ENCODE peak calls at places on chromosomes 16 and 17, in ten cellular contexts. One of them, this sample, is unnamed.

GRCh38 chr16:68272501-68273209 is 8.3 kb downstream of the SLC7A6 start:
- DNase-seq in Peyer's patch: no peak
- DNase-seq in stimulated activated CD4-positive, alpha-beta T cell treated with anti-CD3 and anti-CD28 coated beads, Interleukin-15, amount 100 ng/mL, for 24 hours: peak; percentile 39
- DNase-seq in heart right ventricle: no peak
- DNase-seq in RPMI8226: peak; percentile 92
- DNase-seq in IMR-90: no peak
- DNase-seq in SJCRH30: no peak
- DNase-seq in activated CD4-positive, alpha-beta T cell treated with anti-CD3 and anti-CD28 coated beads, Interleukin-2, amount 50 U/mL, for 48 hours: no peak
- DNase-seq in stimulated activated CD8-positive, alpha-beta memory T cell treated with anti-CD3 and anti-CD28 coated beads, Interleukin-15, amount 100 ng/mL, for 48 hours: no peak
- DNase-seq in NCI-H1048: no peak
- DNase-seq in this sample: no peak

GRCh38 chr17:64947146-64947545 is 27.9 kb upstream of the LRRC37A3 start:
- DNase-seq in Peyer's patch: no peak
- DNase-seq in stimulated activated CD4-positive, alpha-beta T cell treated with anti-CD3 and anti-CD28 coated beads, Interleukin-15, amount 100 ng/mL, for 24 hours: no peak
- DNase-seq in heart right ventricle: no peak
- DNase-seq in RPMI8226: no peak
- DNase-seq in IMR-90: peak; percentile 11
- DNase-seq in SJCRH30: no peak
- DNase-seq in activated CD4-positive, alpha-beta T cell treated with anti-CD3 and anti-CD28 coated beads, Interleukin-2, amount 50 U/mL, for 48 hours: no peak
- DNase-seq in stimulated activated CD8-positive, alpha-beta memory T cell treated with anti-CD3 and anti-CD28 coated beads, Interleukin-15, amount 100 ng/mL, for 48 hours: no peak
- DNase-seq in NCI-H1048: no peak
- DNase-seq in this sample: no peak

GRCh38 chr17:7611635-7612293 is 2.9 kb downstream of the FXR2 start:
- DNase-seq in Peyer's patch: no peak
- DNase-seq in stimulated activated CD4-positive, alpha-beta T cell treated with anti-CD3 and anti-CD28 coated beads, Interleukin-15, amount 100 ng/mL, for 24 hours: no peak
- DNase-seq in heart right ventricle: no peak
- DNase-seq in RPMI8226: no peak
- DNase-seq in IMR-90: no peak
- DNase-seq in SJCRH30: no peak
- DNase-seq in activated CD4-positive, alpha-beta T cell treated with anti-CD3 and anti-CD28 coated beads, Interleukin-2, amount 50 U/mL, for 48 hours: no peak
- DNase-seq in stimulated activated CD8-positive, alpha-beta memory T cell treated with anti-CD3 and anti-CD28 coated beads, Interleukin-15, amount 100 ng/mL, for 48 hours: no peak
- DNase-seq in NCI-H1048: no peak
- DNase-seq in this sample: no peak

GRCh38 chr17:18301081-18301480 is 13.7 kb downstream of the TOP3A start:
- DNase-seq in Peyer's patch: no peak
- DNase-seq in stimulated activated CD4-positive, alpha-beta T cell treated with anti-CD3 and anti-CD28 coated beads, Interleukin-15, amount 100 ng/mL, for 24 hours: no peak
- DNase-seq in heart right ventricle: no peak
- DNase-seq in RPMI8226: no peak
- DNase-seq in IMR-90: no peak
- DNase-seq in SJCRH30: no peak
- DNase-seq in activated CD4-positive, alpha-beta T cell treated with anti-CD3 and anti-CD28 coated beads, Interleukin-2, amount 50 U/mL, for 48 hours: no peak
- DNase-seq in stimulated activated CD8-positive, alpha-beta memory T cell treated with anti-CD3 and anti-CD28 coated beads, Interleukin-15, amount 100 ng/mL, for 48 hours: no peak
- DNase-seq in NCI-H1048: no peak
- DNase-seq in this sample: no peak

GRCh38 chr17:9499041-9499440 is 76.6 kb downstream of the STX8 start:
- DNase-seq in Peyer's patch: no peak
- DNase-seq in stimulated activated CD4-positive, alpha-beta T cell treated with anti-CD3 and anti-CD28 coated beads, Interleukin-15, amount 100 ng/mL, for 24 hours: no peak
- DNase-seq in heart right ventricle: no peak
- DNase-seq in RPMI8226: no peak
- DNase-seq in IMR-90: no peak
- DNase-seq in SJCRH30: no peak
- DNase-seq in activated CD4-positive, alpha-beta T cell treated with anti-CD3 and anti-CD28 coated beads, Interleukin-2, amount 50 U/mL, for 48 hours: no peak
- DNase-seq in stimulated activated CD8-positive, alpha-beta memory T cell treated with anti-CD3 and anti-CD28 coated beads, Interleukin-15, amount 100 ng/mL, for 48 hours: no peak
- DNase-seq in NCI-H1048: no peak
- DNase-seq in this sample: no peak

GRCh38 chr17:19996502-19996901 is 12.7 kb upstream of the SPECC1 start:
- DNase-seq in Peyer's patch: no peak
- DNase-seq in stimulated activated CD4-positive, alpha-beta T cell treated with anti-CD3 and anti-CD28 coated beads, Interleukin-15, amount 100 ng/mL, for 24 hours: no peak
- DNase-seq in heart right ventricle: no peak
- DNase-seq in RPMI8226: no peak
- DNase-seq in IMR-90: no peak
- DNase-seq in SJCRH30: peak; percentile 94
- DNase-seq in activated CD4-positive, alpha-beta T cell treated with anti-CD3 and anti-CD28 coated beads, Interleukin-2, amount 50 U/mL, for 48 hours: no peak
- DNase-seq in stimulated activated CD8-positive, alpha-beta memory T cell treated with anti-CD3 and anti-CD28 coated beads, Interleukin-15, amount 100 ng/mL, for 48 hours: no peak
- DNase-seq in NCI-H1048: no peak
- DNase-seq in this sample: no peak

GRCh38 chr16:50282010-50282538 is 15.7 kb downstream of the ADCY7 start:
- DNase-seq in Peyer's patch: no peak
- DNase-seq in stimulated activated CD4-positive, alpha-beta T cell treated with anti-CD3 and anti-CD28 coated beads, Interleukin-15, amount 100 ng/mL, for 24 hours: peak; percentile 57
- DNase-seq in heart right ventricle: peak; percentile 61
- DNase-seq in RPMI8226: peak; percentile 98
- DNase-seq in IMR-90: no peak
- DNase-seq in SJCRH30: no peak
- DNase-seq in activated CD4-positive, alpha-beta T cell treated with anti-CD3 and anti-CD28 coated beads, Interleukin-2, amount 50 U/mL, for 48 hours: peak; percentile 62
- DNase-seq in stimulated activated CD8-positive, alpha-beta memory T cell treated with anti-CD3 and anti-CD28 coated beads, Interleukin-15, amount 100 ng/mL, for 48 hours: peak; percentile 60
- DNase-seq in NCI-H1048: no peak
- DNase-seq in this sample: no peak

GRCh38 chr16:58501242-58502131 is 1.5 kb downstream of the NDRG4 start:
- DNase-seq in Peyer's patch: peak; percentile 59
- DNase-seq in stimulated activated CD4-positive, alpha-beta T cell treated with anti-CD3 and anti-CD28 coated beads, Interleukin-15, amount 100 ng/mL, for 24 hours: peak; percentile 68
- DNase-seq in heart right ventricle: no peak
- DNase-seq in RPMI8226: peak; percentile 62
- DNase-seq in IMR-90: no peak
- DNase-seq in SJCRH30: peak; percentile 42
- DNase-seq in activated CD4-positive, alpha-beta T cell treated with anti-CD3 and anti-CD28 coated beads, Interleukin-2, amount 50 U/mL, for 48 hours: peak; percentile 59
- DNase-seq in stimulated activated CD8-positive, alpha-beta memory T cell treated with anti-CD3 and anti-CD28 coated beads, Interleukin-15, amount 100 ng/mL, for 48 hours: no peak
- DNase-seq in NCI-H1048: no peak
- DNase-seq in this sample: peak; percentile 71

GRCh38 chr16:82882982-82883863 is 256.5 kb downstream of the CDH13 start:
- DNase-seq in Peyer's patch: no peak
- DNase-seq in stimulated activated CD4-positive, alpha-beta T cell treated with anti-CD3 and anti-CD28 coated beads, Interleukin-15, amount 100 ng/mL, for 24 hours: no peak
- DNase-seq in heart right ventricle: no peak
- DNase-seq in RPMI8226: no peak
- DNase-seq in IMR-90: no peak
- DNase-seq in SJCRH30: peak; percentile 29
- DNase-seq in activated CD4-positive, alpha-beta T cell treated with anti-CD3 and anti-CD28 coated beads, Interleukin-2, amount 50 U/mL, for 48 hours: no peak
- DNase-seq in stimulated activated CD8-positive, alpha-beta memory T cell treated with anti-CD3 and anti-CD28 coated beads, Interleukin-15, amount 100 ng/mL, for 48 hours: no peak
- DNase-seq in NCI-H1048: no peak
- DNase-seq in this sample: no peak

GRCh38 chr17:859461-860195 is 77.5 kb downstream of the MRM3 start:
- DNase-seq in Peyer's patch: no peak
- DNase-seq in stimulated activated CD4-positive, alpha-beta T cell treated with anti-CD3 and anti-CD28 coated beads, Interleukin-15, amount 100 ng/mL, for 24 hours: no peak
- DNase-seq in heart right ventricle: peak; percentile 65
- DNase-seq in RPMI8226: no peak
- DNase-seq in IMR-90: peak; percentile 60
- DNase-seq in SJCRH30: peak; percentile 83
- DNase-seq in activated CD4-positive, alpha-beta T cell treated with anti-CD3 and anti-CD28 coated beads, Interleukin-2, amount 50 U/mL, for 48 hours: no peak
- DNase-seq in stimulated activated CD8-positive, alpha-beta memory T cell treated with anti-CD3 and anti-CD28 coated beads, Interleukin-15, amount 100 ng/mL, for 48 hours: no peak
- DNase-seq in NCI-H1048: no peak
- DNase-seq in this sample: no peak

GRCh38 chr16:35750157-35750689 is 2290.8 kb downstream of the TP53TG3F start:
- DNase-seq in Peyer's patch: no peak
- DNase-seq in stimulated activated CD4-positive, alpha-beta T cell treated with anti-CD3 and anti-CD28 coated beads, Interleukin-15, amount 100 ng/mL, for 24 hours: no peak
- DNase-seq in heart right ventricle: no peak
- DNase-seq in RPMI8226: no peak
- DNase-seq in IMR-90: no peak
- DNase-seq in SJCRH30: no peak
- DNase-seq in activated CD4-positive, alpha-beta T cell treated with anti-CD3 and anti-CD28 coated beads, Interleukin-2, amount 50 U/mL, for 48 hours: no peak
- DNase-seq in stimulated activated CD8-positive, alpha-beta memory T cell treated with anti-CD3 and anti-CD28 coated beads, Interleukin-15, amount 100 ng/mL, for 48 hours: no peak
- DNase-seq in NCI-H1048: no peak
- DNase-seq in this sample: no peak

GRCh38 chr17:48544356-48545021 is 420 bp downstream of the HOXB2 start:
- DNase-seq in Peyer's patch: peak; percentile 72
- DNase-seq in stimulated activated CD4-positive, alpha-beta T cell treated with anti-CD3 and anti-CD28 coated beads, Interleukin-15, amount 100 ng/mL, for 24 hours: peak; percentile 61
- DNase-seq in heart right ventricle: peak; percentile 71
- DNase-seq in RPMI8226: no peak
- DNase-seq in IMR-90: peak; percentile 93
- DNase-seq in SJCRH30: peak; percentile 66
- DNase-seq in activated CD4-positive, alpha-beta T cell treated with anti-CD3 and anti-CD28 coated beads, Interleukin-2, amount 50 U/mL, for 48 hours: peak; percentile 59
- DNase-seq in stimulated activated CD8-positive, alpha-beta memory T cell treated with anti-CD3 and anti-CD28 coated beads, Interleukin-15, amount 100 ng/mL, for 48 hours: peak; percentile 19
- DNase-seq in NCI-H1048: no peak
- DNase-seq in this sample: no peak

GRCh38 chr16:46785076-46785845 is 37.1 kb upstream of the MYLK3 start:
- DNase-seq in Peyer's patch: no peak
- DNase-seq in stimulated activated CD4-positive, alpha-beta T cell treated with anti-CD3 and anti-CD28 coated beads, Interleukin-15, amount 100 ng/mL, for 24 hours: no peak
- DNase-seq in heart right ventricle: no peak
- DNase-seq in RPMI8226: no peak
- DNase-seq in IMR-90: no peak
- DNase-seq in SJCRH30: no peak
- DNase-seq in activated CD4-positive, alpha-beta T cell treated with anti-CD3 and anti-CD28 coated beads, Interleukin-2, amount 50 U/mL, for 48 hours: no peak
- DNase-seq in stimulated activated CD8-positive, alpha-beta memory T cell treated with anti-CD3 and anti-CD28 coated beads, Interleukin-15, amount 100 ng/mL, for 48 hours: no peak
- DNase-seq in NCI-H1048: no peak
- DNase-seq in this sample: no peak

GRCh38 chr17:53721101-53721500 is 101.6 kb upstream of the KIF2B start:
- DNase-seq in Peyer's patch: no peak
- DNase-seq in stimulated activated CD4-positive, alpha-beta T cell treated with anti-CD3 and anti-CD28 coated beads, Interleukin-15, amount 100 ng/mL, for 24 hours: no peak
- DNase-seq in heart right ventricle: no peak
- DNase-seq in RPMI8226: no peak
- DNase-seq in IMR-90: peak; percentile 16
- DNase-seq in SJCRH30: no peak
- DNase-seq in activated CD4-positive, alpha-beta T cell treated with anti-CD3 and anti-CD28 coated beads, Interleukin-2, amount 50 U/mL, for 48 hours: no peak
- DNase-seq in stimulated activated CD8-positive, alpha-beta memory T cell treated with anti-CD3 and anti-CD28 coated beads, Interleukin-15, amount 100 ng/mL, for 48 hours: no peak
- DNase-seq in NCI-H1048: no peak
- DNase-seq in this sample: no peak

GRCh38 chr16:66382966-66383299 is 16.4 kb downstream of the CDH5 start:
- DNase-seq in Peyer's patch: no peak
- DNase-seq in stimulated activated CD4-positive, alpha-beta T cell treated with anti-CD3 and anti-CD28 coated beads, Interleukin-15, amount 100 ng/mL, for 24 hours: no peak
- DNase-seq in heart right ventricle: no peak
- DNase-seq in RPMI8226: no peak
- DNase-seq in IMR-90: peak; percentile 93
- DNase-seq in SJCRH30: peak; percentile 79
- DNase-seq in activated CD4-positive, alpha-beta T cell treated with anti-CD3 and anti-CD28 coated beads, Interleukin-2, amount 50 U/mL, for 48 hours: no peak
- DNase-seq in stimulated activated CD8-positive, alpha-beta memory T cell treated with anti-CD3 and anti-CD28 coated beads, Interleukin-15, amount 100 ng/mL, for 48 hours: no peak
- DNase-seq in NCI-H1048: no peak
- DNase-seq in this sample: no peak

GRCh38 chr17:70901870-70902269 is 732.5 kb downstream of the KCNJ2 start:
- DNase-seq in Peyer's patch: no peak
- DNase-seq in stimulated activated CD4-positive, alpha-beta T cell treated with anti-CD3 and anti-CD28 coated beads, Interleukin-15, amount 100 ng/mL, for 24 hours: no peak
- DNase-seq in heart right ventricle: no peak
- DNase-seq in RPMI8226: no peak
- DNase-seq in IMR-90: no peak
- DNase-seq in SJCRH30: peak; percentile 4
- DNase-seq in activated CD4-positive, alpha-beta T cell treated with anti-CD3 and anti-CD28 coated beads, Interleukin-2, amount 50 U/mL, for 48 hours: no peak
- DNase-seq in stimulated activated CD8-positive, alpha-beta memory T cell treated with anti-CD3 and anti-CD28 coated beads, Interleukin-15, amount 100 ng/mL, for 48 hours: no peak
- DNase-seq in NCI-H1048: no peak
- DNase-seq in this sample: no peak

GRCh38 chr17:50214986-50215730 is 13.7 kb upstream of the COL1A1 start:
- DNase-seq in Peyer's patch: no peak
- DNase-seq in stimulated activated CD4-positive, alpha-beta T cell treated with anti-CD3 and anti-CD28 coated beads, Interleukin-15, amount 100 ng/mL, for 24 hours: no peak
- DNase-seq in heart right ventricle: no peak
- DNase-seq in RPMI8226: no peak
- DNase-seq in IMR-90: no peak
- DNase-seq in SJCRH30: no peak
- DNase-seq in activated CD4-positive, alpha-beta T cell treated with anti-CD3 and anti-CD28 coated beads, Interleukin-2, amount 50 U/mL, for 48 hours: no peak
- DNase-seq in stimulated activated CD8-positive, alpha-beta memory T cell treated with anti-CD3 and anti-CD28 coated beads, Interleukin-15, amount 100 ng/mL, for 48 hours: no peak
- DNase-seq in NCI-H1048: no peak
- DNase-seq in this sample: no peak

GRCh38 chr17:83155128-83156081 is 76.0 kb downstream of the METRNL start:
- DNase-seq in Peyer's patch: no peak
- DNase-seq in stimulated activated CD4-positive, alpha-beta T cell treated with anti-CD3 and anti-CD28 coated beads, Interleukin-15, amount 100 ng/mL, for 24 hours: peak; percentile 39
- DNase-seq in heart right ventricle: no peak
- DNase-seq in RPMI8226: peak; percentile 78
- DNase-seq in IMR-90: peak; percentile 44
- DNase-seq in SJCRH30: no peak
- DNase-seq in activated CD4-positive, alpha-beta T cell treated with anti-CD3 and anti-CD28 coated beads, Interleukin-2, amount 50 U/mL, for 48 hours: peak; percentile 28
- DNase-seq in stimulated activated CD8-positive, alpha-beta memory T cell treated with anti-CD3 and anti-CD28 coated beads, Interleukin-15, amount 100 ng/mL, for 48 hours: peak; percentile 13
- DNase-seq in NCI-H1048: no peak
- DNase-seq in this sample: no peak

GRCh38 chr16:77965346-77965745 is 57.0 kb upstream of the CLEC3A start:
- DNase-seq in Peyer's patch: no peak
- DNase-seq in stimulated activated CD4-positive, alpha-beta T cell treated with anti-CD3 and anti-CD28 coated beads, Interleukin-15, amount 100 ng/mL, for 24 hours: no peak
- DNase-seq in heart right ventricle: peak; percentile 37
- DNase-seq in RPMI8226: no peak
- DNase-seq in IMR-90: no peak
- DNase-seq in SJCRH30: no peak
- DNase-seq in activated CD4-positive, alpha-beta T cell treated with anti-CD3 and anti-CD28 coated beads, Interleukin-2, amount 50 U/mL, for 48 hours: no peak
- DNase-seq in stimulated activated CD8-positive, alpha-beta memory T cell treated with anti-CD3 and anti-CD28 coated beads, Interleukin-15, amount 100 ng/mL, for 48 hours: no peak
- DNase-seq in NCI-H1048: no peak
- DNase-seq in this sample: no peak

This sample was measured in G401.